ENCODE peak calls at places on chromosome 17, in seven cellular contexts. One of them, this sample, is unnamed.

GRCh38 chr17:50280068-50280467 is 5.8 kb downstream of the TMEM92 start:
- DNase-seq in lung: no peak
- DNase-seq in fibroblast of the conjunctiva: no peak
- DNase-seq in CD8-positive, alpha-beta memory T cell: no peak
- DNase-seq in thoracic aorta: no peak
- DNase-seq in HuH-7.5: no peak
- DNase-seq in neural progenitor cell: no peak
- DNase-seq in this sample: peak

GRCh38 chr17:16281351-16281750 is 64.3 kb downstream of the PIGL start:
- DNase-seq in lung: no peak
- DNase-seq in fibroblast of the conjunctiva: no peak
- DNase-seq in CD8-positive, alpha-beta memory T cell: no peak
- DNase-seq in thoracic aorta: no peak
- DNase-seq in HuH-7.5: no peak
- DNase-seq in neural progenitor cell: no peak
- DNase-seq in this sample: no peak

GRCh38 chr17:82791532-82791931 is 39.7 kb downstream of the TBCD start:
- DNase-seq in lung: no peak
- DNase-seq in fibroblast of the conjunctiva: peak
- DNase-seq in CD8-positive, alpha-beta memory T cell: no peak
- DNase-seq in thoracic aorta: no peak
- DNase-seq in HuH-7.5: no peak
- DNase-seq in neural progenitor cell: no peak
- DNase-seq in this sample: no peak

GRCh38 chr17:50210249-50211225 is 9.1 kb upstream of the COL1A1 start:
- DNase-seq in lung: no peak
- DNase-seq in fibroblast of the conjunctiva: peak
- DNase-seq in CD8-positive, alpha-beta memory T cell: no peak
- DNase-seq in thoracic aorta: peak
- DNase-seq in HuH-7.5: no peak
- DNase-seq in neural progenitor cell: peak
- DNase-seq in this sample: peak

GRCh38 chr17:73058022-73058421 is 34.5 kb downstream of the SLC39A11 start:
- DNase-seq in lung: no peak
- DNase-seq in fibroblast of the conjunctiva: peak
- DNase-seq in CD8-positive, alpha-beta memory T cell: no peak
- DNase-seq in thoracic aorta: no peak
- DNase-seq in HuH-7.5: no peak
- DNase-seq in neural progenitor cell: no peak
- DNase-seq in this sample: no peak

GRCh38 chr17:74252272-74252671 is 21.8 kb upstream of the DNAI2 start:
- DNase-seq in lung: no peak
- DNase-seq in fibroblast of the conjunctiva: no peak
- DNase-seq in CD8-positive, alpha-beta memory T cell: no peak
- DNase-seq in thoracic aorta: no peak
- DNase-seq in HuH-7.5: no peak
- DNase-seq in neural progenitor cell: no peak
- DNase-seq in this sample: no peak

GRCh38 chr17:52244689-52245088 is 86.2 kb upstream of the CA10 start:
- DNase-seq in lung: no peak
- DNase-seq in fibroblast of the conjunctiva: no peak
- DNase-seq in CD8-positive, alpha-beta memory T cell: no peak
- DNase-seq in thoracic aorta: no peak
- DNase-seq in HuH-7.5: no peak
- DNase-seq in neural progenitor cell: no peak
- DNase-seq in this sample: no peak

GRCh38 chr17:39122982-39123381 is 28.5 kb downstream of the PLXDC1 start:
- DNase-seq in lung: no peak
- DNase-seq in fibroblast of the conjunctiva: no peak
- DNase-seq in CD8-positive, alpha-beta memory T cell: no peak
- DNase-seq in thoracic aorta: no peak
- DNase-seq in HuH-7.5: no peak
- DNase-seq in neural progenitor cell: no peak
- DNase-seq in this sample: no peak

GRCh38 chr17:29570521-29570920 is 2.0 kb downstream of the TP53I13 start:
- DNase-seq in lung: no peak
- DNase-seq in fibroblast of the conjunctiva: no peak
- DNase-seq in CD8-positive, alpha-beta memory T cell: no peak
- DNase-seq in thoracic aorta: no peak
- DNase-seq in HuH-7.5: no peak
- DNase-seq in neural progenitor cell: no peak
- DNase-seq in this sample: no peak

GRCh38 chr17:145671-146541 is 8.5 kb downstream of the SCGB1C2 start:
- DNase-seq in lung: peak
- DNase-seq in fibroblast of the conjunctiva: no peak
- DNase-seq in CD8-positive, alpha-beta memory T cell: no peak
- DNase-seq in thoracic aorta: no peak
- DNase-seq in HuH-7.5: no peak
- DNase-seq in neural progenitor cell: no peak
- DNase-seq in this sample: no peak

GRCh38 chr17:45942284-45942683 is 47.9 kb downstream of the MAPT start:
- DNase-seq in lung: no peak
- DNase-seq in fibroblast of the conjunctiva: peak
- DNase-seq in CD8-positive, alpha-beta memory T cell: no peak
- DNase-seq in thoracic aorta: peak
- DNase-seq in HuH-7.5: no peak
- DNase-seq in neural progenitor cell: peak
- DNase-seq in this sample: no peak

GRCh38 chr17:40647549-40648325 is at the start of gene SMARCE1:
- DNase-seq in lung: peak
- DNase-seq in fibroblast of the conjunctiva: peak
- DNase-seq in CD8-positive, alpha-beta memory T cell: peak
- DNase-seq in thoracic aorta: no peak
- DNase-seq in HuH-7.5: peak
- DNase-seq in neural progenitor cell: peak
- DNase-seq in this sample: peak

GRCh38 chr17:1039511-1040215 is 42.7 kb downstream of the TIMM22 start:
- DNase-seq in lung: peak
- DNase-seq in fibroblast of the conjunctiva: no peak
- DNase-seq in CD8-positive, alpha-beta memory T cell: no peak
- DNase-seq in thoracic aorta: no peak
- DNase-seq in HuH-7.5: no peak
- DNase-seq in neural progenitor cell: no peak
- DNase-seq in this sample: no peak

GRCh38 chr17:81858967-81859905 is 1.1 kb downstream of the P4HB start:
- DNase-seq in lung: no peak
- DNase-seq in fibroblast of the conjunctiva: no peak
- DNase-seq in CD8-positive, alpha-beta memory T cell: no peak
- DNase-seq in thoracic aorta: no peak
- DNase-seq in HuH-7.5: no peak
- DNase-seq in neural progenitor cell: no peak
- DNase-seq in this sample: no peak

GRCh38 chr17:75875182-75875939 is 3.0 kb downstream of the TRIM47 start:
- DNase-seq in lung: peak
- DNase-seq in fibroblast of the conjunctiva: no peak
- DNase-seq in CD8-positive, alpha-beta memory T cell: no peak
- DNase-seq in thoracic aorta: no peak
- DNase-seq in HuH-7.5: no peak
- DNase-seq in neural progenitor cell: no peak
- DNase-seq in this sample: no peak

GRCh38 chr17:49106366-49107210 is 26.0 kb upstream of the B4GALNT2 start:
- DNase-seq in lung: no peak
- DNase-seq in fibroblast of the conjunctiva: no peak
- DNase-seq in CD8-positive, alpha-beta memory T cell: no peak
- DNase-seq in thoracic aorta: no peak
- DNase-seq in HuH-7.5: peak
- DNase-seq in neural progenitor cell: no peak
- DNase-seq in this sample: no peak

GRCh38 chr17:48645639-48646182 is 19.6 kb upstream of the HOXB9 start:
- DNase-seq in lung: no peak
- DNase-seq in fibroblast of the conjunctiva: no peak
- DNase-seq in CD8-positive, alpha-beta memory T cell: no peak
- DNase-seq in thoracic aorta: no peak
- DNase-seq in HuH-7.5: no peak
- DNase-seq in neural progenitor cell: no peak
- DNase-seq in this sample: peak

GRCh38 chr17:77693776-77694175 is 264.7 kb upstream of the TNRC6C start:
- DNase-seq in lung: no peak
- DNase-seq in fibroblast of the conjunctiva: no peak
- DNase-seq in CD8-positive, alpha-beta memory T cell: no peak
- DNase-seq in thoracic aorta: no peak
- DNase-seq in HuH-7.5: no peak
- DNase-seq in neural progenitor cell: no peak
- DNase-seq in this sample: no peak

GRCh38 chr17:17408236-17408794 is 68.5 kb upstream of the MED9 start:
- DNase-seq in lung: no peak
- DNase-seq in fibroblast of the conjunctiva: no peak
- DNase-seq in CD8-positive, alpha-beta memory T cell: no peak
- DNase-seq in thoracic aorta: no peak
- DNase-seq in HuH-7.5: no peak
- DNase-seq in neural progenitor cell: no peak
- DNase-seq in this sample: no peak

GRCh38 chr17:32161506-32162365 is 19.4 kb downstream of the RHOT1 start:
- DNase-seq in lung: no peak
- DNase-seq in fibroblast of the conjunctiva: peak
- DNase-seq in CD8-positive, alpha-beta memory T cell: no peak
- DNase-seq in thoracic aorta: no peak
- DNase-seq in HuH-7.5: no peak
- DNase-seq in neural progenitor cell: no peak
- DNase-seq in this sample: no peak

GRCh38 chr17:1908699-1909309 is 79.0 kb downstream of the RPA1 start:
- DNase-seq in lung: peak
- DNase-seq in fibroblast of the conjunctiva: peak
- DNase-seq in CD8-positive, alpha-beta memory T cell: no peak
- DNase-seq in thoracic aorta: peak
- DNase-seq in HuH-7.5: peak
- DNase-seq in neural progenitor cell: peak
- DNase-seq in this sample: peak

This sample was measured in 8988T.